ENCODE peak calls at places on chromosomes 5 and 9, in eight cellular contexts. One of them, this sample, is unnamed.

GRCh38 chr5:170269579-170269978 is 28.0 kb downstream of the LCP2 start:
- DNase-seq in frontal cortex: no peak
- DNase-seq in SK-N-MC: no peak
- DNase-seq in NCI-H774: no peak
- DNase-seq in effector memory CD4-positive, alpha-beta T cell: no peak
- DNase-seq in NCI-H2171 treated with DMSO at 0.1 percent for 48 hours: no peak
- DNase-seq in pancreas: no peak
- DNase-seq in T-helper 2 cell: peak
- DNase-seq in this sample: no peak

GRCh38 chr9:34996181-34996904 is 6.8 kb downstream of the DNAJB5 start:
- DNase-seq in effector memory CD4-positive, alpha-beta T cell: no peak
- DNase-seq in NCI-H774: no peak
- DNase-seq in frontal cortex: peak
- DNase-seq in pancreas: no peak
- DNase-seq in NCI-H2171 treated with DMSO at 0.1 percent for 48 hours: no peak
- DNase-seq in T-helper 2 cell: no peak
- DNase-seq in SK-N-MC: no peak
- DNase-seq in this sample: no peak

GRCh38 chr5:124996023-124996763 is 249.8 kb upstream of the ZNF608 start:
- DNase-seq in T-helper 2 cell: no peak
- DNase-seq in SK-N-MC: no peak
- DNase-seq in NCI-H774: no peak
- DNase-seq in NCI-H2171 treated with DMSO at 0.1 percent for 48 hours: no peak
- DNase-seq in frontal cortex: no peak
- DNase-seq in effector memory CD4-positive, alpha-beta T cell: no peak
- DNase-seq in pancreas: no peak
- DNase-seq in this sample: no peak

GRCh38 chr9:4501147-4501507 is 10.9 kb downstream of the SLC1A1 start:
- DNase-seq in SK-N-MC: no peak
- DNase-seq in NCI-H774: no peak
- DNase-seq in T-helper 2 cell: no peak
- DNase-seq in effector memory CD4-positive, alpha-beta T cell: no peak
- DNase-seq in pancreas: no peak
- DNase-seq in frontal cortex: no peak
- DNase-seq in NCI-H2171 treated with DMSO at 0.1 percent for 48 hours: no peak
- DNase-seq in this sample: no peak

GRCh38 chr9:92771309-92771708 is 6.7 kb upstream of the BICD2 start:
- DNase-seq in NCI-H2171 treated with DMSO at 0.1 percent for 48 hours: no peak
- DNase-seq in effector memory CD4-positive, alpha-beta T cell: no peak
- DNase-seq in frontal cortex: no peak
- DNase-seq in SK-N-MC: no peak
- DNase-seq in NCI-H774: no peak
- DNase-seq in pancreas: no peak
- DNase-seq in T-helper 2 cell: no peak
- DNase-seq in this sample: no peak

GRCh38 chr5:109971968-109972367 is 282.2 kb downstream of the MAN2A1 start:
- DNase-seq in effector memory CD4-positive, alpha-beta T cell: no peak
- DNase-seq in NCI-H2171 treated with DMSO at 0.1 percent for 48 hours: no peak
- DNase-seq in pancreas: no peak
- DNase-seq in T-helper 2 cell: no peak
- DNase-seq in SK-N-MC: no peak
- DNase-seq in frontal cortex: no peak
- DNase-seq in NCI-H774: no peak
- DNase-seq in this sample: no peak

GRCh38 chr5:39680213-39680612 is 255.4 kb upstream of the DAB2 start:
- DNase-seq in frontal cortex: no peak
- DNase-seq in SK-N-MC: no peak
- DNase-seq in NCI-H774: no peak
- DNase-seq in pancreas: no peak
- DNase-seq in NCI-H2171 treated with DMSO at 0.1 percent for 48 hours: no peak
- DNase-seq in effector memory CD4-positive, alpha-beta T cell: no peak
- DNase-seq in T-helper 2 cell: no peak
- DNase-seq in this sample: no peak

GRCh38 chr5:145902421-145902820 is 29.6 kb upstream of the GRXCR2 start:
- DNase-seq in SK-N-MC: no peak
- DNase-seq in T-helper 2 cell: no peak
- DNase-seq in frontal cortex: no peak
- DNase-seq in pancreas: no peak
- DNase-seq in NCI-H2171 treated with DMSO at 0.1 percent for 48 hours: no peak
- DNase-seq in effector memory CD4-positive, alpha-beta T cell: no peak
- DNase-seq in NCI-H774: no peak
- DNase-seq in this sample: no peak

GRCh38 chr5:163347671-163348070 is 89.7 kb upstream of the CCNG1 start:
- DNase-seq in NCI-H774: peak
- DNase-seq in NCI-H2171 treated with DMSO at 0.1 percent for 48 hours: peak
- DNase-seq in SK-N-MC: peak
- DNase-seq in effector memory CD4-positive, alpha-beta T cell: peak
- DNase-seq in pancreas: no peak
- DNase-seq in T-helper 2 cell: peak
- DNase-seq in frontal cortex: peak
- DNase-seq in this sample: no peak

GRCh38 chr5:151811593-151812321 is 40.0 kb downstream of the G3BP1 start:
- DNase-seq in T-helper 2 cell: no peak
- DNase-seq in frontal cortex: no peak
- DNase-seq in SK-N-MC: no peak
- DNase-seq in NCI-H2171 treated with DMSO at 0.1 percent for 48 hours: no peak
- DNase-seq in pancreas: no peak
- DNase-seq in NCI-H774: no peak
- DNase-seq in effector memory CD4-positive, alpha-beta T cell: no peak
- DNase-seq in this sample: no peak

GRCh38 chr9:123414921-123415592 is 59.1 kb downstream of the CRB2 start:
- DNase-seq in NCI-H2171 treated with DMSO at 0.1 percent for 48 hours: peak
- DNase-seq in effector memory CD4-positive, alpha-beta T cell: no peak
- DNase-seq in pancreas: no peak
- DNase-seq in SK-N-MC: no peak
- DNase-seq in NCI-H774: no peak
- DNase-seq in frontal cortex: no peak
- DNase-seq in T-helper 2 cell: no peak
- DNase-seq in this sample: no peak

GRCh38 chr5:121870489-121870888 is 18.8 kb downstream of the FTMT start:
- DNase-seq in pancreas: no peak
- DNase-seq in frontal cortex: no peak
- DNase-seq in NCI-H2171 treated with DMSO at 0.1 percent for 48 hours: no peak
- DNase-seq in SK-N-MC: peak
- DNase-seq in T-helper 2 cell: no peak
- DNase-seq in NCI-H774: no peak
- DNase-seq in effector memory CD4-positive, alpha-beta T cell: no peak
- DNase-seq in this sample: no peak

GRCh38 chr9:136648746-136649145 is 14.0 kb upstream of the EGFL7 start:
- DNase-seq in SK-N-MC: no peak
- DNase-seq in effector memory CD4-positive, alpha-beta T cell: no peak
- DNase-seq in NCI-H2171 treated with DMSO at 0.1 percent for 48 hours: no peak
- DNase-seq in T-helper 2 cell: no peak
- DNase-seq in pancreas: peak
- DNase-seq in NCI-H774: no peak
- DNase-seq in frontal cortex: no peak
- DNase-seq in this sample: no peak

GRCh38 chr5:10320793-10321192 is 13.1 kb upstream of the CMBL start:
- DNase-seq in frontal cortex: no peak
- DNase-seq in effector memory CD4-positive, alpha-beta T cell: no peak
- DNase-seq in T-helper 2 cell: no peak
- DNase-seq in NCI-H774: no peak
- DNase-seq in pancreas: no peak
- DNase-seq in NCI-H2171 treated with DMSO at 0.1 percent for 48 hours: no peak
- DNase-seq in SK-N-MC: no peak
- DNase-seq in this sample: no peak

GRCh38 chr9:126836216-126836615 is 24.2 kb upstream of the ZBTB34 start:
- DNase-seq in pancreas: no peak
- DNase-seq in frontal cortex: no peak
- DNase-seq in T-helper 2 cell: no peak
- DNase-seq in NCI-H774: no peak
- DNase-seq in NCI-H2171 treated with DMSO at 0.1 percent for 48 hours: no peak
- DNase-seq in effector memory CD4-positive, alpha-beta T cell: no peak
- DNase-seq in SK-N-MC: no peak
- DNase-seq in this sample: no peak

GRCh38 chr9:9352877-9353481 is 1259.8 kb downstream of the PTPRD start:
- DNase-seq in T-helper 2 cell: no peak
- DNase-seq in effector memory CD4-positive, alpha-beta T cell: no peak
- DNase-seq in NCI-H2171 treated with DMSO at 0.1 percent for 48 hours: no peak
- DNase-seq in pancreas: no peak
- DNase-seq in SK-N-MC: peak
- DNase-seq in NCI-H774: no peak
- DNase-seq in frontal cortex: no peak
- DNase-seq in this sample: no peak

GRCh38 chr5:25516136-25516535 is 871.4 kb upstream of the CDH10 start:
- DNase-seq in T-helper 2 cell: no peak
- DNase-seq in NCI-H2171 treated with DMSO at 0.1 percent for 48 hours: no peak
- DNase-seq in effector memory CD4-positive, alpha-beta T cell: no peak
- DNase-seq in SK-N-MC: no peak
- DNase-seq in NCI-H774: no peak
- DNase-seq in frontal cortex: no peak
- DNase-seq in pancreas: no peak
- DNase-seq in this sample: no peak

GRCh38 chr9:35748239-35748857 is 680 bp downstream of the GBA2 start:
- DNase-seq in pancreas: peak
- DNase-seq in frontal cortex: no peak
- DNase-seq in NCI-H774: no peak
- DNase-seq in T-helper 2 cell: no peak
- DNase-seq in effector memory CD4-positive, alpha-beta T cell: no peak
- DNase-seq in SK-N-MC: no peak
- DNase-seq in NCI-H2171 treated with DMSO at 0.1 percent for 48 hours: no peak
- DNase-seq in this sample: no peak

GRCh38 chr5:122129332-122129731 is at the start of gene ZNF474:
- DNase-seq in NCI-H774: peak
- DNase-seq in effector memory CD4-positive, alpha-beta T cell: no peak
- DNase-seq in frontal cortex: no peak
- DNase-seq in SK-N-MC: no peak
- DNase-seq in pancreas: no peak
- DNase-seq in NCI-H2171 treated with DMSO at 0.1 percent for 48 hours: peak
- DNase-seq in T-helper 2 cell: no peak
- DNase-seq in this sample: no peak

GRCh38 chr9:27184556-27185351 is 75.7 kb downstream of the TEK start:
- DNase-seq in effector memory CD4-positive, alpha-beta T cell: no peak
- DNase-seq in NCI-H2171 treated with DMSO at 0.1 percent for 48 hours: no peak
- DNase-seq in frontal cortex: no peak
- DNase-seq in NCI-H774: no peak
- DNase-seq in pancreas: no peak
- DNase-seq in T-helper 2 cell: no peak
- DNase-seq in SK-N-MC: no peak
- DNase-seq in this sample: no peak

GRCh38 chr9:120306088-120306487 is 273.9 kb downstream of the CDK5RAP2 start:
- DNase-seq in pancreas: no peak
- DNase-seq in SK-N-MC: no peak
- DNase-seq in effector memory CD4-positive, alpha-beta T cell: no peak
- DNase-seq in NCI-H2171 treated with DMSO at 0.1 percent for 48 hours: no peak
- DNase-seq in T-helper 2 cell: no peak
- DNase-seq in frontal cortex: no peak
- DNase-seq in NCI-H774: no peak
- DNase-seq in this sample: no peak

GRCh38 chr5:1564182-1564748 is 40.5 kb upstream of the LPCAT1 start:
- DNase-seq in NCI-H774: no peak
- DNase-seq in effector memory CD4-positive, alpha-beta T cell: no peak
- DNase-seq in NCI-H2171 treated with DMSO at 0.1 percent for 48 hours: no peak
- DNase-seq in pancreas: no peak
- DNase-seq in SK-N-MC: no peak
- DNase-seq in frontal cortex: no peak
- DNase-seq in T-helper 2 cell: no peak
- DNase-seq in this sample: no peak